ENCODE peak calls at places on chromosome 10, in four cellular contexts. J, C, M and Z are unnamed samples. For H3K9me3, the result is how much of the 10 kb centered on the place peaks cover.

GRCh38 chr10:119221201-119221600 is 13.8 kb downstream of the GRK5 start:
- DNase-seq in J (no peak), C (no peak), M (no peak), Z (no peak)

GRCh38 chr10:21369697-21370096 is 155.8 kb downstream of the SKIDA1 start:
- DNase-seq in J (no peak), C (no peak), M (no peak), Z (no peak)

GRCh38 chr10:35035641-35036040 is 54.5 kb downstream of the CUL2 start:
- DNase-seq in J (no peak), C (no peak), M (no peak), Z (no peak)

GRCh38 chr10:70799124-70799523 is 13.9 kb upstream of the TBATA start:
- DNase-seq in J (no peak), C (no peak), M (no peak), Z (no peak)

GRCh38 chr10:108427081-108427480 is 1262.6 kb upstream of the SORCS1 start:
- DNase-seq in J (no peak), C (no peak), M (no peak), Z (no peak)

GRCh38 chr10:125823663-125824251 is 411 bp downstream of the BCCIP start:
- DNase-seq in J (no peak), C (no peak), M (peak), Z (no peak)

GRCh38 chr10:69801094-69801433 is 642 bp upstream of the COL13A1 start:
- DNase-seq in J (no peak), C (peak), M (peak), Z (no peak)

GRCh38 chr10:74153123-74153522 is 2.1 kb downstream of the ADK start:
- DNase-seq in J (no peak), C (no peak), M (no peak), Z (no peak)

GRCh38 chr10:112585052-112585451 is 138.0 kb downstream of the VTI1A start:
- DNase-seq in J (no peak), C (no peak), M (no peak), Z (no peak)

GRCh38 chr10:69092959-69093850 is 5.3 kb downstream of the SRGN start:
- DNase-seq in J (peak), C (peak), M (peak), Z (peak)

GRCh38 chr10:119687192-119688032 is 36.2 kb downstream of the BAG3 start:
- DNase-seq in J (no peak), C (no peak), M (no peak), Z (no peak)

GRCh38 chr10:90871279-90871760 is 454 bp upstream of the RPP30 start:
- DNase-seq in J (peak), C (no peak), M (no peak), Z (no peak)

GRCh38 chr10:65779985-65780384 is 1145.9 kb upstream of the LRRTM3 start:
- DNase-seq in J (no peak), C (no peak), M (no peak), Z (no peak)

GRCh38 chr10:7649673-7650330 is 17.0 kb downstream of the ITIH5 start:
- DNase-seq in J (no peak), C (peak), M (no peak), Z (no peak)

GRCh38 chr10:60967854-60968484 is 24.0 kb upstream of the RHOBTB1 start:
- DNase-seq in J (no peak), C (no peak), M (no peak), Z (no peak)

GRCh38 chr10:47450442-47450841 is 33.5 kb downstream of the ANXA8 start:
- DNase-seq in J (no peak), C (no peak), M (no peak), Z (no peak)

GRCh38 chr10:43846968-43847367 is 198.3 kb upstream of the ZNF32 start:
- DNase-seq in J (no peak), C (no peak), M (no peak), Z (no peak)

GRCh38 chr10:32413513-32413912 is 32.4 kb upstream of the CCDC7 start:
- DNase-seq in J (no peak), C (no peak), M (no peak), Z (no peak)

GRCh38 chr10:70481105-70481504 is 2.5 kb downstream of the PALD1 start:
- DNase-seq in J (no peak), C (no peak), M (no peak), Z (no peak)

GRCh38 chr10:13247784-13248183 is 13.6 kb upstream of the UCMA start:
- DNase-seq in J (no peak), C (no peak), M (no peak), Z (no peak)

GRCh38 chr10:51000976-51001375 is 73.3 kb upstream of the PRKG1 start:
- DNase-seq in J (no peak), C (no peak), M (no peak), Z (no peak)

GRCh38 chr10:70985824-70986336 is 97.5 kb upstream of the PCBD1 start:
- DNase-seq in J (no peak), C (peak), M (peak), Z (no peak)

GRCh38 chr10:78566216-78567135 is 502.3 kb upstream of the ZMIZ1 start:
- DNase-seq in J (no peak), C (no peak), M (no peak), Z (no peak)
- H3K9me3 ChIP-seq in J (under half), C (under half), M (under half), Z (under half)

DNA sequence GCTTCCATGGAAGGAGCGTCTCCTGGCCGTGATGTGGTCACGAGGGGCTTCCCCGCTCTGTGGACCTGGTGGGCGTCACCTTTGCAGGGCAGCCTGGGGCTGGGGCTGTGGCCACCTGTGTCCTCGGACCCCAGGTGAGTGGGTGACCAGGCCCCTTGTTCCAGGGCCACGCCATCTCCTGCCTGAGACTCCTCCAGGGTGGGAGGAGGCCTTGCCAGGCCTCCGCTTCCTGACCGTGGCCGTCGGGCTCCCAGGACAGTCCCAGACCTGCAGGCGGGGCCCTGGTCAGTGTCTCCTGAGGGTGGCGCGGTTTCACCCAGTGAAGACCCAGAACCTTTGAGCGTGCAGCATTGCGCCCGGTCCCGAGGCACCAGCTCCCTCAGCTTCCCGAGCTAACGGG is 20.4 kb upstream of the UTF1 start:
- DNase-seq in J (no peak), C (no peak), M (no peak), Z (no peak)
- H3K9me3 ChIP-seq in J (under half), C (under half), M (under half), Z (under half)

GRCh38 chr10:37700886-37701780 is 156.3 kb downstream of the ZNF248 start:
- DNase-seq in J (no peak), C (no peak), M (no peak), Z (no peak)
- H3K9me3 ChIP-seq in J (under half), C (under half), M (under half), Z (under half)

GRCh38 chr10:130933008-130933390 is 378.5 kb downstream of the TCERG1L start:
- DNase-seq in J (no peak), C (no peak), M (no peak), Z (no peak)
- H3K9me3 ChIP-seq in J (under half), C (under half), M (under half), Z (under half)